ENCODE peak calls at places on chromosomes 5 and 9, in five cellular contexts. S is cardiac muscle cell, O is OCI-LY7, A is RWPE2, H is fibroblast of lung. E is an unnamed sample.

GRCh38 chr9:70479880-70480291 is 65.4 kb upstream of the KLF9 start:
- DNase-seq in S (peak; percentile 87), O (no peak), A (no peak), H (peak; percentile 84), E (no peak)

GRCh38 chr9:138070815-138071214 is 193.2 kb downstream of the CACNA1B start:
- DNase-seq in S (no peak), O (no peak), A (no peak), H (no peak), E (peak; percentile 86)

GRCh38 chr5:91151947-91152346 is 231.2 kb downstream of the ARRDC3 start:
- DNase-seq in S (peak; percentile 97), O (no peak), A (peak; percentile 74), H (peak; percentile 89), E (no peak)

GRCh38 chr9:3478549-3478953 is 47.2 kb downstream of the RFX3 start:
- DNase-seq in S (peak; percentile 61), O (peak; percentile 80), A (no peak), H (peak; percentile 37), E (no peak)

GRCh38 chr5:72956324-72957140 is 691 bp downstream of the FCHO2 start:
- DNase-seq in S (peak; percentile 66), O (peak; percentile 56), A (peak; percentile 70), H (peak; percentile 73), E (no peak)

GRCh38 chr9:112971415-112971814 is 40.6 kb downstream of the ZNF883 start:
- DNase-seq in S (peak; percentile 22), O (peak; percentile 39), A (no peak), H (no peak), E (no peak)

GRCh38 chr9:32899181-32899580 is 102.2 kb downstream of the APTX start:
- DNase-seq in S (no peak), O (no peak), A (no peak), H (peak; percentile 56), E (no peak)

GRCh38 chr9:91572044-91572443 is 148.4 kb upstream of the NFIL3 start:
- DNase-seq in S (peak; percentile 65), O (no peak), A (no peak), H (peak; percentile 62), E (peak; percentile 45)

GRCh38 chr5:80034962-80035821 is at the start of gene THBS4:
- DNase-seq in S (no peak), O (no peak), A (no peak), H (no peak), E (no peak)

GRCh38 chr9:87674565-87675299 is 51.2 kb upstream of the CTSL start:
- DNase-seq in S (peak; percentile 25), O (no peak), A (no peak), H (no peak), E (peak; percentile 81)

GRCh38 chr9:99085949-99086948 is 18.7 kb upstream of the TGFBR1 start:
- DNase-seq in S (peak; percentile 23), O (no peak), A (no peak), H (peak; percentile 87), E (no peak)

GRCh38 chr9:69049094-69049493 is 13.5 kb downstream of the FXN start:
- DNase-seq in S (no peak), O (no peak), A (no peak), H (no peak), E (no peak)

GRCh38 chr9:107251756-107252322 is 31.2 kb upstream of the RAD23B start:
- DNase-seq in S (peak; percentile 86), O (no peak), A (no peak), H (peak; percentile 94), E (no peak)

GRCh38 chr5:135036405-135036804 is 2.4 kb upstream of the PITX1 start:
- DNase-seq in S (no peak), O (no peak), A (no peak), H (no peak), E (no peak)

GRCh38 chr9:133125706-133126696 is 5.0 kb upstream of the RALGDS start:
- DNase-seq in S (peak; percentile 73), O (no peak), A (no peak), H (peak; percentile 76), E (no peak)

GRCh38 chr5:102795546-102795945 is 40.4 kb downstream of the PAM start:
- DNase-seq in S (no peak), O (no peak), A (no peak), H (no peak), E (no peak)

GRCh38 chr5:102794047-102794446 is 38.9 kb downstream of the PAM start:
- DNase-seq in S (no peak), O (no peak), A (no peak), H (no peak), E (no peak)

GRCh38 chr5:102796481-102796880 is 41.4 kb downstream of the PAM start:
- DNase-seq in S (no peak), O (no peak), A (no peak), H (no peak), E (no peak)

GRCh38 chr5:102796014-102796413 is 40.9 kb downstream of the PAM start:
- DNase-seq in S (no peak), O (no peak), A (no peak), H (no peak), E (no peak)

DNA sequence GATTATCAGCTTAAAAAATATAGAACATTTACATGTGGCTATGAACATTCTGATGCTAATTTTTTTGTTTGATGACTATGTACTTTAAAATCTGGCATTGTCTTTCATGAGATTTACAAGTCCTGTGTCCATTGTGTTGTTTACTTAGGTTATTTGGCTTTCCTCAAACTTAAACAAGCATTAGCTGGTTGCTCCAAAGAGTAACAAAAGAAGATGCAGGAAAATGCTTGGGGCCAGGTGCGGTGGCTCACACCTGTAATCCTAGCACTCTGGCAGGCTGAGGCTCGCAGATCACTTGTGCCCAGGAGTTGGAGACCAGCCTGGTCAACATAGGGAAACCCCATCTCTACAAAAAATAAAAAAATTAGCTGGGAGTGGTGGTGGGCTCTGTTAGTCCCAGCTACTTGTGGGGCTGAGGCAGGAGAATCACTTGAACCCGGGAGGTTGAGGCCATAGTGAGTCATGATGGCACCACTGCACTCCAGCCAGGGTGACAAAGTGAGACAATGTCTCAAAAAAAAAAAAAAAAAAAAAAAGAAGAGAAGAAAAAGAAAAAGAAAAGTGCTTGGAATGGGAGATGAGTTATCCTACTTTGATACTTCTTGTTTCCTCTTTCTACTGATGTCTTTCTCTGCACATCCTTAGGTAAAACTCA is 39.7 kb downstream of the PAM start:
- DNase-seq in S (no peak), O (no peak), A (no peak), H (no peak), E (no peak)
- H3K4me1 ChIP-seq in S (peaks cover 20% of the 10 kb centered on the region), O (no peaks in the 10 kb centered on the region), A (peaks cover 15% of the 10 kb centered on the region), H (no peaks in the 10 kb centered on the region), E (peaks cover 64% of the 10 kb centered on the region)

GRCh38 chr5:6492934-6493333 is 44.3 kb downstream of the UBE2QL1 start:
- DNase-seq in S (no peak), O (no peak), A (no peak), H (no peak), E (no peak)
- H3K27ac ChIP-seq in S (no peak overlapping the region), O (no peak overlapping the region), A (no peak overlapping the region), H (no peak overlapping the region), E (no peak overlapping the region)

DNA sequence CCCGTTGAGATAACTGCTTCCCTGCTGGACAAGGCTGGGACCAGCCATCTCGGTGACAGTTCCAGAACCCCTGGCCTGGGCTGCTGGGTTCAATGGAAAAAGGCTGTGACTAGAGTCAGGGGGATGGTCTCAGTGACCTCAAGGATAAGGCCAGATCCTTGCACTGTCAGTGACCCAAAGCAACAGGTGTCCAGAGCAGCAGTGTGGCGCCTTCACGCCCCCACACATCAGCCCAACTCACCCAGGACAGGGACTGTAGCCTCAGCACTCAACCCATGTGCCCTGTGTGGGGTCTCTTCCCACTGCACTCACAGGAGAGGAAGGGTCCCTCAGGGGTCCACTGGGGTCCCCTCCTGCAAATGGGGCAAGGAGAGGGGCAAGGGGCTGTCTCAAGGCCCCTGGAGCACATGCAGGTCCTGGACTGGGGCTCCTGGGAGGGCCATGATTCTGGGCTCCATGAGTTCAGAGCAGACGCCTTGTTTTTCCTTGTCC is 698 bp upstream of the LCN2 start:
- DNase-seq in S (no peak), O (no peak), A (no peak), H (no peak), E (no peak)
- H3K4me1 ChIP-seq in S (no peaks in the 10 kb centered on the region), O (no peaks in the 10 kb centered on the region), A (peaks cover 25% of the 10 kb centered on the region), H (no peaks in the 10 kb centered on the region), E (peaks cover 10% of the 10 kb centered on the region)

GRCh38 chr9:72615931-72616330 is 94.5 kb downstream of the TMC1 start:
- DNase-seq in S (no peak), O (no peak), A (no peak), H (no peak), E (peak; percentile 4)
- H3K27ac ChIP-seq in S (no peak overlapping the region), O (no peak overlapping the region), A (no peak overlapping the region), H (no peak overlapping the region), E (no peak overlapping the region)